ENCODE peak calls at places on chromosomes 2 and 18, in nine cellular contexts. N is MCF 10A, F is right cardiac atrium, Y is KG1, P is EH, L is GM12865, W is HCT116, I is NCI-H1694 treated with DMSO at 0.1 percent for 48 hours, M is NCI-H748 treated with DMSO at 0.1 percent for 48 hours. A is an unnamed sample.

GRCh38 chr2:228827056-228827455 is 444.0 kb downstream of the PID1 start:
- DNase-seq in W (no peak), I (no peak), Y (no peak), N (no peak), P (peak; percentile 66), F (no peak), M (no peak), L (no peak), A (peak; percentile 38)

GRCh38 chr2:196170202-196170680 is 1.1 kb downstream of the STK17B start:
- DNase-seq in L (peak; percentile 77), M (peak; percentile 29), W (no peak), P (peak; percentile 60), Y (no peak), N (peak; percentile 76), F (peak; percentile 16), I (peak; percentile 62), A (peak; percentile 84)

GRCh38 chr18:61943175-61943964 is 50.6 kb upstream of the RNF152 start:
- DNase-seq in F (no peak), Y (no peak), L (no peak), I (no peak), W (no peak), P (no peak), M (no peak), N (no peak), A (peak; percentile 25)

GRCh38 chr2:239930871-239931771 is 94.0 kb downstream of the NDUFA10 start:
- DNase-seq in N (no peak), I (no peak), L (no peak), Y (no peak), W (no peak), P (no peak), F (no peak), M (no peak), A (no peak)

GRCh38 chr2:70703900-70704549 is 64.0 kb downstream of the ADD2 start:
- DNase-seq in W (no peak), P (peak; percentile 24), M (no peak), F (no peak), N (peak; percentile 56), L (no peak), Y (no peak), I (no peak), A (peak; percentile 21)

GRCh38 chr2:240932001-240932723 is 26.0 kb downstream of the CROCC2 start:
- DNase-seq in I (no peak), L (no peak), P (no peak), F (no peak), M (no peak), Y (no peak), N (no peak), W (no peak), A (no peak)

GRCh38 chr2:142693171-142693950 is 184.1 kb upstream of the KYNU start:
- DNase-seq in W (no peak), N (no peak), L (no peak), I (no peak), M (no peak), P (peak; percentile 3), Y (no peak), F (no peak), A (peak; percentile 2)

GRCh38 chr18:76958692-76959341 is 136.5 kb downstream of the ZNF236 start:
- DNase-seq in I (no peak), M (peak; percentile 18), Y (no peak), W (no peak), N (no peak), F (no peak), L (no peak), P (peak; percentile 8), A (peak; percentile 3)

GRCh38 chr18:676069-676468 is 18.6 kb downstream of the TYMS start:
- DNase-seq in P (no peak), L (no peak), M (no peak), Y (no peak), W (no peak), N (no peak), I (no peak), F (no peak), A (no peak)

GRCh38 chr2:111659361-111660281 is 224.4 kb downstream of the ANAPC1 start:
- DNase-seq in W (peak; percentile 48), Y (no peak), L (no peak), N (peak; percentile 97), P (peak; percentile 90), M (no peak), F (peak; percentile 82), I (no peak), A (peak; percentile 87)

GRCh38 chr2:219182331-219183150 is 4.5 kb downstream of the RETREG2 start:
- DNase-seq in M (no peak), Y (no peak), L (no peak), F (peak; percentile 20), I (no peak), P (no peak), W (no peak), N (no peak), A (no peak)

GRCh38 chr18:79698668-79699335 is 19.2 kb downstream of the CTDP1 start:
- DNase-seq in W (no peak), P (peak; percentile 40), N (no peak), Y (no peak), L (no peak), I (no peak), M (no peak), F (no peak), A (no peak)

GRCh38 chr18:8348051-8348450 is 261.2 kb upstream of the RAB12 start:
- DNase-seq in Y (no peak), W (no peak), P (no peak), I (no peak), M (peak; percentile 88), L (no peak), N (no peak), F (no peak), A (no peak)

GRCh38 chr2:170369894-170370293 is 191.9 kb downstream of the MYO3B start:
- DNase-seq in P (peak; percentile 21), W (peak; percentile 21), M (peak; percentile 23), I (peak; percentile 62), Y (peak; percentile 32), N (peak; percentile 32), L (no peak), F (no peak), A (peak; percentile 30)

GRCh38 chr18:23281626-23282436 is 146.5 kb downstream of the CABLES1 start:
- DNase-seq in N (peak; percentile 86), Y (no peak), F (no peak), I (no peak), M (no peak), W (peak; percentile 35), L (no peak), P (peak; percentile 86), A (no peak)

GRCh38 chr2:112661656-112662305 is 16.0 kb downstream of the SLC20A1 start:
- DNase-seq in P (no peak), W (no peak), L (no peak), M (no peak), I (no peak), F (no peak), N (no peak), Y (no peak), A (peak; percentile 58)

GRCh38 chr2:169961911-169962310 is 134.7 kb downstream of the UBR3 start:
- DNase-seq in M (no peak), L (no peak), N (peak; percentile 75), I (no peak), W (no peak), F (no peak), P (peak; percentile 70), Y (no peak), A (peak; percentile 68)

GRCh38 chr2:215950009-215950408 is 63.3 kb downstream of the MREG start:
- DNase-seq in W (peak; percentile 36), F (no peak), M (peak; percentile 3), N (peak; percentile 64), Y (peak; percentile 28), P (peak; percentile 65), L (peak; percentile 69), I (peak; percentile 50), A (peak; percentile 49)

GRCh38 chr2:11499081-11499743 is 33.3 kb upstream of the E2F6 start:
- DNase-seq in L (peak; percentile 15), Y (no peak), M (no peak), I (no peak), F (no peak), P (no peak), W (no peak), N (no peak), A (no peak)

GRCh38 chr18:9736942-9737813 is 29.1 kb downstream of the RAB31 start:
- DNase-seq in P (peak; percentile 71), M (peak; percentile 82), F (no peak), I (no peak), W (peak; percentile 65), N (no peak), Y (no peak), L (no peak), A (no peak)

GRCh38 chr2:216661639-216662375 is 28.6 kb downstream of the IGFBP2 start:
- DNase-seq in Y (no peak), F (no peak), M (no peak), N (no peak), L (peak; percentile 14), W (no peak), P (no peak), I (no peak), A (no peak)

GRCh38 chr2:37934591-37935513 is 9.8 kb downstream of the RMDN2 start:
- DNase-seq in Y (no peak), F (no peak), P (no peak), N (no peak), I (no peak), L (peak; percentile 82), M (no peak), W (no peak), A (no peak)

GRCh38 chr2:47767880-47768609 is 14.9 kb upstream of the MSH6 start:
- DNase-seq in I (peak; percentile 19), N (peak; percentile 50), Y (no peak), M (no peak), L (peak; percentile 80), F (peak; percentile 58), P (peak; percentile 46), W (peak; percentile 43), A (peak; percentile 53)

GRCh38 chr2:59249441-59250330 is 1008.6 kb upstream of the FANCL start:
- DNase-seq in L (no peak), N (no peak), P (no peak), F (no peak), Y (no peak), M (peak; percentile 67), I (no peak), W (no peak), A (no peak)

GRCh38 chr18:22710628-22711380 is 222.3 kb upstream of the RBBP8 start:
- DNase-seq in L (no peak), M (no peak), P (peak; percentile 41), W (no peak), I (no peak), F (peak; percentile 55), Y (no peak), N (peak; percentile 61), A (peak; percentile 50)

GRCh38 chr2:237752761-237753165 is 45.8 kb upstream of the RBM44 start:
- DNase-seq in W (no peak), I (no peak), Y (no peak), L (peak; percentile 88), F (no peak), M (no peak), N (no peak), P (no peak), A (no peak)

GRCh38 chr2:177767768-177768167 is 304.8 kb downstream of the PDE11A start:
- DNase-seq in P (no peak), I (no peak), Y (no peak), F (no peak), N (no peak), M (no peak), L (no peak), W (no peak), A (no peak)

GRCh38 chr2:119438726-119439284 is 7.2 kb downstream of the TMEM37 start:
- DNase-seq in Y (no peak), M (no peak), P (no peak), I (no peak), N (no peak), W (no peak), F (no peak), L (no peak), A (no peak)

GRCh38 chr2:70520825-70521224 is 32.8 kb downstream of the TGFA start:
- DNase-seq in L (no peak), I (no peak), F (no peak), W (no peak), P (no peak), Y (no peak), M (no peak), N (no peak), A (no peak)

GRCh38 chr2:47534179-47534919 is 131.4 kb downstream of the MSH2 start:
- DNase-seq in L (no peak), P (peak; percentile 96), Y (no peak), F (peak; percentile 33), N (peak; percentile 64), I (peak; percentile 9), W (no peak), M (no peak), A (peak; percentile 74)

GRCh38 chr2:128262315-128263253 is 56.1 kb downstream of the HS6ST1 start:
- DNase-seq in W (no peak), I (no peak), N (no peak), M (no peak), F (no peak), P (no peak), L (no peak), Y (no peak), A (no peak)